ENCODE peak calls at places on chromosomes 13 and 19, in seven cellular contexts. D, W, T, U, B, V and Z are unnamed samples.

GRCh38 chr19:8592231-8593009 is 15.2 kb upstream of the MYO1F start:
- DNase-seq in D (peak), W (peak), T (peak), U (peak), B (peak), V (peak), Z (peak)

GRCh38 chr19:37505958-37506386 is 767 bp upstream of the ZNF793 start:
- DNase-seq in D (no peak), W (no peak), T (no peak), U (no peak), B (no peak), V (no peak), Z (no peak)

GRCh38 chr19:54173951-54174817 is 1.2 kb upstream of the TMC4 start:
- DNase-seq in D (no peak), W (no peak), T (no peak), U (no peak), B (no peak), V (no peak), Z (no peak)

GRCh38 chr19:14440049-14440448 is 6.9 kb downstream of the PKN1 start:
- DNase-seq in D (no peak), W (peak), T (peak), U (no peak), B (no peak), V (no peak), Z (no peak)

GRCh38 chr13:106981050-106981449 is 413.1 kb upstream of the ARGLU1 start:
- DNase-seq in D (no peak), W (no peak), T (no peak), U (no peak), B (no peak), V (no peak), Z (no peak)

GRCh38 chr19:53002479-53002878 is 11.2 kb upstream of the ERVV-1 start:
- DNase-seq in D (no peak), W (no peak), T (no peak), U (no peak), B (no peak), V (no peak), Z (no peak)

GRCh38 chr13:19597523-19597922 is 35.9 kb upstream of the MPHOSPH8 start:
- DNase-seq in D (no peak), W (no peak), T (no peak), U (no peak), B (peak), V (no peak), Z (no peak)

GRCh38 chr19:22140356-22140755 is 56.4 kb downstream of the ZNF676 start:
- DNase-seq in D (no peak), W (no peak), T (no peak), U (no peak), B (no peak), V (no peak), Z (no peak)

GRCh38 chr19:44955500-44956439 is 590 bp downstream of the CLPTM1 start:
- DNase-seq in D (no peak), W (no peak), T (no peak), U (no peak), B (no peak), V (no peak), Z (no peak)

GRCh38 chr13:79492313-79492798 is 11.4 kb downstream of the NDFIP2 start:
- DNase-seq in D (no peak), W (no peak), T (no peak), U (no peak), B (peak), V (no peak), Z (no peak)

GRCh38 chr13:109687559-109688448 is 98.6 kb downstream of the IRS2 start:
- DNase-seq in D (no peak), W (no peak), T (no peak), U (no peak), B (no peak), V (no peak), Z (no peak)

GRCh38 chr19:54179921-54180452 is 7.0 kb upstream of the TMC4 start:
- DNase-seq in D (no peak), W (no peak), T (no peak), U (no peak), B (peak), V (peak), Z (peak)

GRCh38 chr19:5293607-5294089 is 47.0 kb downstream of the PTPRS start:
- DNase-seq in D (peak), W (no peak), T (no peak), U (no peak), B (no peak), V (peak), Z (peak)

GRCh38 chr13:29993196-29993595 is 142.8 kb upstream of the UBL3 start:
- DNase-seq in D (no peak), W (no peak), T (no peak), U (no peak), B (no peak), V (no peak), Z (no peak)

GRCh38 chr13:48559638-48560320 is 26.9 kb upstream of the RCBTB2 start:
- DNase-seq in D (no peak), W (no peak), T (no peak), U (no peak), B (peak), V (peak), Z (no peak)

GRCh38 chr13:99150575-99151370 is 49.9 kb upstream of the UBAC2 start:
- DNase-seq in D (no peak), W (no peak), T (no peak), U (no peak), B (peak), V (peak), Z (no peak)

GRCh38 chr19:10115392-10116084 is 4.0 kb downstream of the P2RY11 start:
- DNase-seq in D (no peak), W (peak), T (no peak), U (no peak), B (no peak), V (no peak), Z (no peak)

GRCh38 chr13:83325454-83325853 is 556.8 kb downstream of the SLITRK1 start:
- DNase-seq in D (no peak), W (no peak), T (no peak), U (no peak), B (peak), V (peak), Z (no peak)

GRCh38 chr19:8352134-8352827 is 9.2 kb upstream of the KANK3 start:
- DNase-seq in D (no peak), W (no peak), T (no peak), U (no peak), B (peak), V (peak), Z (no peak)

GRCh38 chr13:24039621-24040475 is 120.7 kb upstream of the SPATA13 start:
- DNase-seq in D (no peak), W (peak), T (no peak), U (no peak), B (no peak), V (no peak), Z (no peak)

GRCh38 chr19:51514866-51515481 is 13.4 kb upstream of the SIGLEC12 start:
- DNase-seq in D (no peak), W (peak), T (no peak), U (no peak), B (peak), V (peak), Z (peak)

GRCh38 chr19:41403181-41403970 is 5.8 kb downstream of the BCKDHA start:
- DNase-seq in D (no peak), W (no peak), T (no peak), U (no peak), B (no peak), V (no peak), Z (no peak)

GRCh38 chr13:66313408-66313807 is 916.7 kb downstream of the PCDH9 start:
- DNase-seq in D (no peak), W (no peak), T (no peak), U (no peak), B (peak), V (peak), Z (no peak)

GRCh38 chr13:23578411-23579071 is 8.3 kb downstream of the TNFRSF19 start:
- DNase-seq in D (peak), W (peak), T (peak), U (peak), B (peak), V (peak), Z (peak)

GRCh38 chr13:100789481-100789880 is 114.9 kb upstream of the TMTC4 start:
- DNase-seq in D (no peak), W (no peak), T (no peak), U (no peak), B (peak), V (peak), Z (no peak)

GRCh38 chr19:19663292-19664120 is at the start of gene ATP13A1:
- DNase-seq in D (peak), W (peak), T (peak), U (peak), B (peak), V (peak), Z (peak)
- TF ChIP-seq CTCF in D (no peak), W (peak), T (no peak), U (no peak), B (peak), V (no peak), Z (peak)

GRCh38 chr19:3452456-3453068 is 27.8 kb downstream of the SMIM24 start:
- DNase-seq in D (peak), W (no peak), T (no peak), U (no peak), B (no peak), V (no peak), Z (no peak)

GRCh38 chr19:3455393-3455955 is 24.9 kb downstream of the SMIM24 start:
- DNase-seq in D (no peak), W (no peak), T (no peak), U (no peak), B (no peak), V (no peak), Z (no peak)

GRCh38 chr19:3454656-3455392 is 25.5 kb downstream of the SMIM24 start:
- DNase-seq in D (no peak), W (no peak), T (no peak), U (no peak), B (no peak), V (no peak), Z (no peak)

GRCh38 chr19:3455960-3456601 is 24.2 kb downstream of the SMIM24 start:
- DNase-seq in D (no peak), W (no peak), T (no peak), U (no peak), B (no peak), V (no peak), Z (no peak)

GRCh38 chr19:3453840-3454239 is 26.5 kb downstream of the SMIM24 start:
- DNase-seq in D (no peak), W (no peak), T (no peak), U (no peak), B (no peak), V (no peak), Z (no peak)
- TF ChIP-seq CTCF in D (no peak), W (no peak), T (no peak), U (no peak), B (no peak), V (no peak), Z (no peak)

DNA sequence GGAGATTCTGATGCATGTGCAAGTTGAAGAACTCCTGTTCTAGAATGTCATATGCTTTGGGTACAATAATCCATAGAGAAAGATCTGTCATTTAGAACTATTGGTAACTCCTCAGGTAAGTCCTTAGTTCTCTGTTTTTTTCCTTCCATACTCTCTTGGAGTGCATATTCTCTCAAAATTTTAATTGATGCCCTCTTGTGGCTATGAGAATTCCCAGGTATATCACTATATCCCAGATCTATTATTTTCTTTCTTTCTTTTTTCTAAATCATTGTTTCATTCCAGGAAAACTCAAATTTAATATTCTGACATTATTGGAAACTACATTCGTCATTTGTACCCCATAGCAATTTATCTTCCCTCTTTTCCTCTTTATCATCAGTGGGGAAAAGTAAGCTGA is 485.4 kb downstream of the KLF5 start:
- DNase-seq in D (no peak), W (no peak), T (no peak), U (no peak), B (no peak), V (peak), Z (no peak)
- TF ChIP-seq CTCF in D (no peak), W (no peak), T (no peak), U (no peak), B (no peak), V (peak), Z (no peak)

GRCh38 chr19:18506545-18506944 is 15.3 kb downstream of the ELL start:
- DNase-seq in D (no peak), W (no peak), T (no peak), U (no peak), B (no peak), V (no peak), Z (no peak)
- TF ChIP-seq CTCF in D (no peak), W (no peak), T (no peak), U (no peak), B (no peak), V (no peak), Z (no peak)